ENCODE peak calls at places on chromosomes 12 and 14, in six cellular contexts. One of them, this sample, is unnamed.

GRCh38 chr12:131290255-131290959 is 336.7 kb downstream of the ADGRD1 start:
- DNase-seq in neuronal stem cell: no peak
- DNase-seq in IMR-90: no peak
- DNase-seq in H1: no peak
- DNase-seq in mesenchymal stem cell: no peak
- DNase-seq in trophoblast cell: no peak
- DNase-seq in this sample: no peak

GRCh38 chr12:87136330-87136976 is 880.3 kb upstream of the MGAT4C start:
- DNase-seq in mesenchymal stem cell: peak; percentile 67
- DNase-seq in trophoblast cell: no peak
- DNase-seq in neuronal stem cell: no peak
- DNase-seq in H1: no peak
- DNase-seq in IMR-90: peak; percentile 60
- DNase-seq in this sample: peak; percentile 21

GRCh38 chr12:122888232-122888752 is 7.6 kb downstream of the VPS37B start:
- DNase-seq in trophoblast cell: peak; percentile 89
- DNase-seq in IMR-90: peak; percentile 69
- DNase-seq in H1: no peak
- DNase-seq in neuronal stem cell: no peak
- DNase-seq in mesenchymal stem cell: peak; percentile 85
- DNase-seq in this sample: peak; percentile 95

GRCh38 chr12:14691560-14691959 is 4.8 kb downstream of the GUCY2C start:
- DNase-seq in H1: no peak
- DNase-seq in neuronal stem cell: no peak
- DNase-seq in mesenchymal stem cell: no peak
- DNase-seq in IMR-90: no peak
- DNase-seq in trophoblast cell: peak; percentile 27
- DNase-seq in this sample: no peak

GRCh38 chr14:78335531-78335930 is 165.4 kb downstream of the NRXN3 start:
- DNase-seq in trophoblast cell: no peak
- DNase-seq in IMR-90: no peak
- DNase-seq in H1: no peak
- DNase-seq in mesenchymal stem cell: no peak
- DNase-seq in neuronal stem cell: no peak
- DNase-seq in this sample: no peak

GRCh38 chr12:57521475-57522018 is 1.1 kb upstream of the MBD6 start:
- DNase-seq in mesenchymal stem cell: peak; percentile 80
- DNase-seq in trophoblast cell: no peak
- DNase-seq in neuronal stem cell: peak; percentile 57
- DNase-seq in H1: no peak
- DNase-seq in IMR-90: peak; percentile 61
- DNase-seq in this sample: peak; percentile 85

GRCh38 chr14:60839057-60839456 is 104.5 kb downstream of the MNAT1 start:
- DNase-seq in neuronal stem cell: no peak
- DNase-seq in IMR-90: no peak
- DNase-seq in H1: no peak
- DNase-seq in trophoblast cell: no peak
- DNase-seq in mesenchymal stem cell: no peak
- DNase-seq in this sample: no peak

GRCh38 chr12:42372154-42372791 is 46.3 kb downstream of the PPHLN1 start:
- DNase-seq in mesenchymal stem cell: peak; percentile 67
- DNase-seq in neuronal stem cell: peak; percentile 51
- DNase-seq in IMR-90: peak; percentile 46
- DNase-seq in trophoblast cell: peak; percentile 31
- DNase-seq in H1: no peak
- DNase-seq in this sample: peak; percentile 83

GRCh38 chr12:909861-910260 is 39.6 kb downstream of the RAD52 start:
- DNase-seq in H1: no peak
- DNase-seq in mesenchymal stem cell: no peak
- DNase-seq in trophoblast cell: no peak
- DNase-seq in IMR-90: no peak
- DNase-seq in neuronal stem cell: no peak
- DNase-seq in this sample: no peak

GRCh38 chr12:7387289-7387688 is 56.7 kb downstream of the CD163L1 start:
- DNase-seq in neuronal stem cell: no peak
- DNase-seq in mesenchymal stem cell: no peak
- DNase-seq in trophoblast cell: no peak
- DNase-seq in IMR-90: no peak
- DNase-seq in H1: no peak
- DNase-seq in this sample: no peak

GRCh38 chr12:110615171-110615570 is 1.2 kb downstream of the TCTN1 start:
- DNase-seq in neuronal stem cell: no peak
- DNase-seq in mesenchymal stem cell: no peak
- DNase-seq in H1: no peak
- DNase-seq in IMR-90: no peak
- DNase-seq in trophoblast cell: no peak
- DNase-seq in this sample: no peak

GRCh38 chr14:21192447-21192822 is 36.6 kb upstream of the OR5AU1 start:
- DNase-seq in H1: no peak
- DNase-seq in trophoblast cell: no peak
- DNase-seq in neuronal stem cell: no peak
- DNase-seq in IMR-90: no peak
- DNase-seq in mesenchymal stem cell: no peak
- DNase-seq in this sample: no peak

GRCh38 chr12:65755596-65755978 is 68.7 kb upstream of the HMGA2 start:
- DNase-seq in mesenchymal stem cell: no peak
- DNase-seq in H1: no peak
- DNase-seq in neuronal stem cell: no peak
- DNase-seq in trophoblast cell: no peak
- DNase-seq in IMR-90: peak; percentile 36
- DNase-seq in this sample: no peak

GRCh38 chr12:63822352-63822751 is 22.1 kb upstream of the SRGAP1 start:
- DNase-seq in mesenchymal stem cell: peak; percentile 26
- DNase-seq in H1: no peak
- DNase-seq in trophoblast cell: peak; percentile 20
- DNase-seq in IMR-90: peak; percentile 82
- DNase-seq in neuronal stem cell: no peak
- DNase-seq in this sample: no peak

GRCh38 chr12:127287256-127287655 is 979.7 kb upstream of the TMEM132C start:
- DNase-seq in IMR-90: no peak
- DNase-seq in mesenchymal stem cell: no peak
- DNase-seq in trophoblast cell: no peak
- DNase-seq in H1: no peak
- DNase-seq in neuronal stem cell: no peak
- DNase-seq in this sample: no peak

GRCh38 chr12:50785406-50785805 is 21.5 kb downstream of the ATF1 start:
- DNase-seq in IMR-90: no peak
- DNase-seq in neuronal stem cell: no peak
- DNase-seq in mesenchymal stem cell: no peak
- DNase-seq in trophoblast cell: peak; percentile 45
- DNase-seq in H1: no peak
- DNase-seq in this sample: no peak

GRCh38 chr12:49273726-49274395 is 9.0 kb downstream of the TUBA1C start:
- DNase-seq in IMR-90: no peak
- DNase-seq in trophoblast cell: no peak
- DNase-seq in mesenchymal stem cell: no peak
- DNase-seq in neuronal stem cell: no peak
- DNase-seq in H1: no peak
- DNase-seq in this sample: no peak

GRCh38 chr14:51921026-51921425 is 60.6 kb downstream of the GNG2 start:
- DNase-seq in neuronal stem cell: no peak
- DNase-seq in mesenchymal stem cell: peak; percentile 26
- DNase-seq in H1: no peak
- DNase-seq in IMR-90: no peak
- DNase-seq in trophoblast cell: peak; percentile 41
- DNase-seq in this sample: peak; percentile 3

GRCh38 chr12:56160160-56160763 is 2.1 kb downstream of the MYL6 start:
- DNase-seq in neuronal stem cell: no peak
- DNase-seq in mesenchymal stem cell: peak; percentile 43
- DNase-seq in IMR-90: peak; percentile 35
- DNase-seq in H1: no peak
- DNase-seq in trophoblast cell: peak; percentile 40
- DNase-seq in this sample: peak; percentile 21

GRCh38 chr12:56159482-56160105 is 1.4 kb downstream of the MYL6 start:
- DNase-seq in mesenchymal stem cell: no peak
- DNase-seq in trophoblast cell: no peak
- DNase-seq in H1: no peak
- DNase-seq in neuronal stem cell: no peak
- DNase-seq in IMR-90: no peak
- DNase-seq in this sample: no peak

GRCh38 chr12:56157201-56158028 is 744 bp upstream of the MYL6 start:
- DNase-seq in mesenchymal stem cell: peak; percentile 94
- DNase-seq in H1: peak; percentile 44
- DNase-seq in IMR-90: peak; percentile 83
- DNase-seq in neuronal stem cell: peak; percentile 83
- DNase-seq in trophoblast cell: peak; percentile 93
- DNase-seq in this sample: peak; percentile 96

GRCh38 chr12:56158926-56159461 is 835 bp downstream of the MYL6 start:
- DNase-seq in IMR-90: peak; percentile 58
- DNase-seq in mesenchymal stem cell: peak; percentile 72
- DNase-seq in H1: no peak
- DNase-seq in trophoblast cell: peak; percentile 57
- DNase-seq in neuronal stem cell: peak; percentile 46
- DNase-seq in this sample: peak; percentile 89

DNA sequence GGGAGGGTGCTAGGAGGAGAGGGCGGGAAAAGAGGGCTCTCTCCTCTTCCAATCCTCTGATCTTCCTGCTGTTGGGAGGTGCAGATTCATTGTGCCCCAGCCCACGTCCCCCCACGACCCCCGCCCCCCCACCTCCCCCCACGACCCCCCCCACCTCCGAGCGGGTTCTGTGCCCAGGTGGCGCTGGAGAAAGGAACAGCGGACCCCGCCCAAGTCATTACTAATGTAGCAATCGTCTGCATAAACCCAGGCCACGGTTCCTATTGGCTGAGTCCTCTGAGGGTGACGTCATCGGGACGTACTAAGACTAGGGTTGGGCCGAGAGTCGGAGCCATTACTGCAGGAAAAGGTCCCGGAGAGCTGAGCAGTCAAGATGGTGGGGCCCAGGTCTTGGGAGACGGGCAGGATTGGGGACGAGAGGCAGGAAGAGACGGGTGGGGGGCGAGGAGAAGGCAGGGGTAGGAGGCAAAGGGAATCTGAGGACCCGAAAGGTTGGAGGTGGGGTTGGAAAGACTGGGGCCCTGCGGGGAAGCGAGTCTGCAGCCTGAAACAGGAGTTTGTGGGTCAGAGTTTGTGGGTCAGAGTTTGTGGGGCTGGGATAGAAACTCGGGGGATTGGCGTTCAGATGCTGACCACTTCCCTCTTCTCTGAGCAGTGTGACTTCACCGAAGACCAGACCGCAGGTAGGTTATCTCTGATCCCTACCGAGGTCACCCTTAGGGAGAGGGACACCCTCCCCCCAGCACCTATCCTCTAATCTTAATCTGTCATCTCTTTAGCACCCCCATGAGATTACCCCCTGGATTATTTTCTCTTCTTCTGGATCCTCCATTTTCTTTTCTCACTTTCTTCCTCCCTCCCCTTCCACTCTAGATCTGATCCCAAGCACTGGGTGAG is at the start of gene MYL6:
- DNase-seq in neuronal stem cell: peak; percentile 93
- DNase-seq in mesenchymal stem cell: peak; percentile 98
- DNase-seq in trophoblast cell: peak; percentile 97
- DNase-seq in IMR-90: peak; percentile 99
- DNase-seq in H1: peak; percentile 88
- DNase-seq in this sample: peak; percentile 99
- H2BK5ac ChIP-seq in neuronal stem cell: peak within 1 kb of the TSS; percentile 62
- H2BK5ac ChIP-seq in mesenchymal stem cell: peak within 1 kb of the TSS; percentile 39
- H2BK5ac ChIP-seq in trophoblast cell: peak within 1 kb of the TSS; percentile 97
- H2BK5ac ChIP-seq in IMR-90: peak within 1 kb of the TSS; percentile 91
- H2BK5ac ChIP-seq in H1: peak within 1 kb of the TSS; percentile 93
- H2BK5ac ChIP-seq in this sample: peak within 1 kb of the TSS; percentile 95

GRCh38 chr14:25010471-25010870 is 39.5 kb downstream of the STXBP6 start:
- DNase-seq in mesenchymal stem cell: no peak
- DNase-seq in H1: no peak
- DNase-seq in trophoblast cell: no peak
- DNase-seq in neuronal stem cell: no peak
- DNase-seq in IMR-90: no peak
- DNase-seq in this sample: peak; percentile 68
- H3K4me3 ChIP-seq in mesenchymal stem cell: no peak overlapping the region
- H3K4me3 ChIP-seq in H1: no peak overlapping the region
- H3K4me3 ChIP-seq in trophoblast cell: no peak overlapping the region
- H3K4me3 ChIP-seq in neuronal stem cell: no peak overlapping the region
- H3K4me3 ChIP-seq in IMR-90: no peak overlapping the region
- H3K4me3 ChIP-seq in this sample: no peak overlapping the region

DNA sequence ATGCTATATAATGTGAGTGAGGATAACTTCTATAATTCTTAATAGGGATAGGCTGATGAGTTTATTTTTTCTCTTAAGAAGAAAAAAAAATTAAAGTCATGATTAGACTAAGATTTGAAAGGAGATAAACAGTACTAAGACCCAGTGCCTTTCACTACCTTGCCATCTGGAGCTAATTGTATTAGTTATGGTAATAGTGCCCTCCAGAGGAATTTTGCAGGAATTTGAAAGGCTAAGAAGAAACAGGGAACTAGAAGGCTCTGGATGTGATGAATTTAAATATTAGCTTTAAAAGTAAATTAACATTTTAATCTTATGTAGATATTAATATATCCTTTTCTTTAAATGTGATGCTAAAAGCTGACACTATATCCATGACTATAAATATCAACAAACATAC is 36.6 kb upstream of the PIK3C2G start:
- DNase-seq in neuronal stem cell: peak; percentile 33
- DNase-seq in H1: peak; percentile 10
- DNase-seq in trophoblast cell: no peak
- DNase-seq in mesenchymal stem cell: peak; percentile 45
- DNase-seq in IMR-90: peak; percentile 5
- DNase-seq in this sample: peak; percentile 65
- H3K4me1 ChIP-seq in neuronal stem cell: no peaks in the 10 kb centered on the region
- H3K4me1 ChIP-seq in H1: no peaks in the 10 kb centered on the region
- H3K4me1 ChIP-seq in trophoblast cell: no peaks in the 10 kb centered on the region
- H3K4me1 ChIP-seq in mesenchymal stem cell: no peaks in the 10 kb centered on the region
- H3K4me1 ChIP-seq in IMR-90: no peaks in the 10 kb centered on the region
- H3K4me1 ChIP-seq in this sample: no peaks in the 10 kb centered on the region

GRCh38 chr14:24231263-24232120 is 675 bp downstream of the NEDD8 start:
- DNase-seq in mesenchymal stem cell: no peak
- DNase-seq in IMR-90: no peak
- DNase-seq in H1: no peak
- DNase-seq in trophoblast cell: no peak
- DNase-seq in neuronal stem cell: no peak
- DNase-seq in this sample: no peak

GRCh38 chr14:24234095-24235020 is 1.6 kb downstream of the GMPR2 start:
- DNase-seq in H1: no peak
- DNase-seq in trophoblast cell: no peak
- DNase-seq in IMR-90: no peak
- DNase-seq in mesenchymal stem cell: no peak
- DNase-seq in neuronal stem cell: no peak
- DNase-seq in this sample: no peak

GRCh38 chr14:24233538-24233866 is 773 bp downstream of the GMPR2 start:
- DNase-seq in trophoblast cell: no peak
- DNase-seq in neuronal stem cell: no peak
- DNase-seq in mesenchymal stem cell: no peak
- DNase-seq in H1: no peak
- DNase-seq in IMR-90: no peak
- DNase-seq in this sample: peak; percentile 24

GRCh38 chr14:24232645-24233537 is at the start of gene GMPR2:
- DNase-seq in mesenchymal stem cell: peak; percentile 26
- DNase-seq in trophoblast cell: no peak
- DNase-seq in H1: no peak
- DNase-seq in neuronal stem cell: no peak
- DNase-seq in IMR-90: no peak
- DNase-seq in this sample: no peak

DNA sequence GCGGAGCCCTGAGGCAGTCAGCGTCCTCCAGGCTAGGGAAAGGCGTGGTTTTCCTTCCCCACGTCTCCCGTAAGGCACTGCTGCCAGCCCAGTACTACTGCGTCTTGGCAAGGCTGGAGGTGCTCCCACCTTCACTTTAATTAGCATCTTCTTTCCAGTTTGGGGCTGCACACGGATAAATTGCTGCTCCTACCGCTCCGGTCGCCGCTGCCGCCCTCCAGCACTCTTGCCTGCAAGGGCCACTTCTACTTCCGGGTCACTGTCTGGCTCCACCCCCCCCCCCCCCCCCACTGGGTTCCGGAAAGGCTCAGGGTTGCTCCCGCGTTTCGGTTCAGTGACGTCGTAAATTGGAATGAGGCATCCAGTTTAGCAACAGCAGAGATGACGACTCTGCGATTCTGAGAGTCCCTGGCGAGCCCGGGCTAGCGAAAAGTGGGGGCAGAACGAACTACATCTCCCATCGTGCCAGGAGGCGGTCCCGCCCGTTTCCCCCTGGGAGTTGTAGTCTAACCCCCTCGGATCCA is at the start of gene NEDD8:
- DNase-seq in neuronal stem cell: peak; percentile 82
- DNase-seq in mesenchymal stem cell: peak; percentile 99
- DNase-seq in IMR-90: peak; percentile 97
- DNase-seq in trophoblast cell: peak; percentile 95
- DNase-seq in H1: no peak
- DNase-seq in this sample: peak; percentile 95
- H2BK5ac ChIP-seq in neuronal stem cell: peak within 1 kb of the TSS; percentile 14
- H2BK5ac ChIP-seq in mesenchymal stem cell: peak within 1 kb of the TSS; percentile 80
- H2BK5ac ChIP-seq in IMR-90: peak within 1 kb of the TSS; percentile 92
- H2BK5ac ChIP-seq in trophoblast cell: peak within 1 kb of the TSS; percentile 70
- H2BK5ac ChIP-seq in H1: peak within 1 kb of the TSS; percentile 96
- H2BK5ac ChIP-seq in this sample: peak within 1 kb of the TSS; percentile 82